ENCODE peak calls at places on chromosome 6, in five cellular contexts. One of them, this sample, is unnamed. For H3K4me1 and H3K36me3, the result is how much of the 10 kb centered on the place peaks cover.

GRCh38 chr6:166005401-166005845 is 162.2 kb downstream of the TBXT start:
- DNase-seq in IMR-90: peak
- DNase-seq in ovary: peak
- DNase-seq in tibial artery: peak
- DNase-seq in fibroblast of lung: peak
- DNase-seq in this sample: no peak

GRCh38 chr6:108133594-108134179 is 32.1 kb upstream of the NR2E1 start:
- DNase-seq in IMR-90: peak
- DNase-seq in tibial artery: no peak
- DNase-seq in ovary: peak
- DNase-seq in fibroblast of lung: peak
- DNase-seq in this sample: peak

GRCh38 chr6:83853968-83854501 is 875 bp downstream of the RIPPLY2 start:
- DNase-seq in IMR-90: no peak
- DNase-seq in tibial artery: no peak
- DNase-seq in ovary: no peak
- DNase-seq in fibroblast of lung: no peak
- DNase-seq in this sample: no peak

GRCh38 chr6:9628819-9629218 is 786.1 kb downstream of the TFAP2A start:
- DNase-seq in tibial artery: no peak
- DNase-seq in IMR-90: peak
- DNase-seq in ovary: no peak
- DNase-seq in fibroblast of lung: no peak
- DNase-seq in this sample: no peak

GRCh38 chr6:135531954-135532490 is 34.5 kb upstream of the AHI1 start:
- DNase-seq in IMR-90: no peak
- DNase-seq in tibial artery: no peak
- DNase-seq in fibroblast of lung: peak
- DNase-seq in ovary: no peak
- DNase-seq in this sample: no peak

GRCh38 chr6:39992861-39993622 is 58.8 kb upstream of the MOCS1 start:
- DNase-seq in tibial artery: no peak
- DNase-seq in ovary: no peak
- DNase-seq in IMR-90: no peak
- DNase-seq in fibroblast of lung: peak
- DNase-seq in this sample: no peak

GRCh38 chr6:135030056-135030473 is 24.6 kb downstream of the HBS1L start:
- DNase-seq in tibial artery: no peak
- DNase-seq in fibroblast of lung: no peak
- DNase-seq in ovary: no peak
- DNase-seq in IMR-90: no peak
- DNase-seq in this sample: no peak

GRCh38 chr6:129233458-129234134 is 350.7 kb downstream of the LAMA2 start:
- DNase-seq in IMR-90: no peak
- DNase-seq in fibroblast of lung: no peak
- DNase-seq in tibial artery: no peak
- DNase-seq in ovary: no peak
- DNase-seq in this sample: no peak

GRCh38 chr6:98039443-98039842 is 756.4 kb upstream of the MMS22L start:
- DNase-seq in ovary: no peak
- DNase-seq in fibroblast of lung: no peak
- DNase-seq in IMR-90: no peak
- DNase-seq in tibial artery: no peak
- DNase-seq in this sample: no peak

GRCh38 chr6:116783852-116784251 is 18.3 kb upstream of the FAM162B start:
- DNase-seq in IMR-90: peak
- DNase-seq in ovary: no peak
- DNase-seq in fibroblast of lung: peak
- DNase-seq in tibial artery: no peak
- DNase-seq in this sample: no peak

GRCh38 chr6:168417158-168417557 is 23.8 kb upstream of the SMOC2 start:
- DNase-seq in ovary: no peak
- DNase-seq in fibroblast of lung: no peak
- DNase-seq in tibial artery: no peak
- DNase-seq in IMR-90: no peak
- DNase-seq in this sample: no peak

GRCh38 chr6:44119704-44120262 is 7.5 kb downstream of the MRPL14 start:
- DNase-seq in fibroblast of lung: peak
- DNase-seq in IMR-90: no peak
- DNase-seq in ovary: no peak
- DNase-seq in tibial artery: no peak
- DNase-seq in this sample: no peak

GRCh38 chr6:47456536-47456975 is 21.0 kb upstream of the CD2AP start:
- DNase-seq in tibial artery: no peak
- DNase-seq in fibroblast of lung: no peak
- DNase-seq in IMR-90: no peak
- DNase-seq in ovary: no peak
- DNase-seq in this sample: no peak

GRCh38 chr6:1596088-1596852 is 13.4 kb upstream of the FOXC1 start:
- DNase-seq in fibroblast of lung: no peak
- DNase-seq in tibial artery: peak
- DNase-seq in ovary: peak
- DNase-seq in IMR-90: peak
- DNase-seq in this sample: peak

GRCh38 chr6:33190504-33191107 is 1.7 kb downstream of the COL11A2 start:
- DNase-seq in ovary: no peak
- DNase-seq in IMR-90: no peak
- DNase-seq in tibial artery: no peak
- DNase-seq in fibroblast of lung: no peak
- DNase-seq in this sample: no peak

GRCh38 chr6:102344769-102345168 is 951.3 kb downstream of the GRIK2 start:
- DNase-seq in IMR-90: no peak
- DNase-seq in fibroblast of lung: no peak
- DNase-seq in tibial artery: no peak
- DNase-seq in ovary: no peak
- DNase-seq in this sample: no peak

GRCh38 chr6:112986270-112986669 is 639.1 kb downstream of the RFPL4B start:
- DNase-seq in ovary: no peak
- DNase-seq in IMR-90: peak
- DNase-seq in fibroblast of lung: peak
- DNase-seq in tibial artery: no peak
- DNase-seq in this sample: no peak

GRCh38 chr6:4320860-4321259 is 185.5 kb upstream of the ECI2 start:
- DNase-seq in fibroblast of lung: peak
- DNase-seq in IMR-90: peak
- DNase-seq in ovary: no peak
- DNase-seq in tibial artery: no peak
- DNase-seq in this sample: no peak

GRCh38 chr6:37168809-37169457 is 1.0 kb upstream of the PIM1 start:
- DNase-seq in tibial artery: no peak
- DNase-seq in ovary: no peak
- DNase-seq in fibroblast of lung: no peak
- DNase-seq in IMR-90: no peak
- DNase-seq in this sample: no peak

GRCh38 chr6:88532241-88532860 is 366.2 kb upstream of the CNR1 start:
- DNase-seq in fibroblast of lung: no peak
- DNase-seq in ovary: no peak
- DNase-seq in tibial artery: no peak
- DNase-seq in IMR-90: no peak
- DNase-seq in this sample: no peak

GRCh38 chr6:12592634-12593033 is 123.9 kb upstream of the PHACTR1 start:
- DNase-seq in tibial artery: no peak
- DNase-seq in IMR-90: no peak
- DNase-seq in fibroblast of lung: peak
- DNase-seq in ovary: no peak
- DNase-seq in this sample: no peak

DNA sequence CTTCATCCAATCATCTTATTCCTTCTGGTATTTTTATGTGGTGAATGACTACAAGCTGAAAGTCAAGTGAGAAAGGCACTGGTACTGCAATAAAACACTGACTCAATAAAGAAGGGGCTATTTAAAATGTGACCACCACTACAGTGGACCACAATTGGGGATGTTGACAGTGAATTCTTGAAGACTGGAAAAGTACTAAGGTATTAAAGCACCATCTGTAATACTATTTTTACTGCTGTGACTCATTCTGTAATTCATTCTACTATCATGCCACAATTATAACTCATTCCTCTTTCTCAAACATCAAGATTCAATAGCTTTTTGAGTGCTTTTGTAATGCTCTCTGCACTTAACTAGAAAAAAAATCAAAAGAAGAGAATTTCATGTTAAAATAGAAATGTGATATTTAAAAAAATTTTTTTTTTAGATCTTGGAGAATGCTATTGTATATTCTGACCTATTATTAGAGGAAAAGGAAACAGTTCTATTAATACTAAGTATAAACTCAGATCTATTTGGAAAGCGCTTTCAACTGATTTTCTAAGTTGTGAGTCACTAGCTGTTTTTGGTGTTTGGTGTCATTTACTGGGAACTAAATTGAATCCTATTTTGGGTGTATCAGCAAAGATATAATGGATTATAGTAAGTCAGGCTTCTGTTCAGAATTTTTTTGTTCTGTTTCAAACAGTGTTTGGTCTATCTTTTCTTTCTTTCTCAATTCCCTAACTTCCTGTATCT is 104.7 kb upstream of the TMEM170B start:
- DNase-seq in tibial artery: no peak
- DNase-seq in IMR-90: peak
- DNase-seq in fibroblast of lung: peak
- DNase-seq in ovary: no peak
- DNase-seq in this sample: no peak
- H3K4me1 ChIP-seq in tibial artery: under half
- H3K4me1 ChIP-seq in IMR-90: under half
- H3K4me1 ChIP-seq in fibroblast of lung: under half
- H3K4me1 ChIP-seq in ovary: under half
- H3K4me1 ChIP-seq in this sample: under half

DNA sequence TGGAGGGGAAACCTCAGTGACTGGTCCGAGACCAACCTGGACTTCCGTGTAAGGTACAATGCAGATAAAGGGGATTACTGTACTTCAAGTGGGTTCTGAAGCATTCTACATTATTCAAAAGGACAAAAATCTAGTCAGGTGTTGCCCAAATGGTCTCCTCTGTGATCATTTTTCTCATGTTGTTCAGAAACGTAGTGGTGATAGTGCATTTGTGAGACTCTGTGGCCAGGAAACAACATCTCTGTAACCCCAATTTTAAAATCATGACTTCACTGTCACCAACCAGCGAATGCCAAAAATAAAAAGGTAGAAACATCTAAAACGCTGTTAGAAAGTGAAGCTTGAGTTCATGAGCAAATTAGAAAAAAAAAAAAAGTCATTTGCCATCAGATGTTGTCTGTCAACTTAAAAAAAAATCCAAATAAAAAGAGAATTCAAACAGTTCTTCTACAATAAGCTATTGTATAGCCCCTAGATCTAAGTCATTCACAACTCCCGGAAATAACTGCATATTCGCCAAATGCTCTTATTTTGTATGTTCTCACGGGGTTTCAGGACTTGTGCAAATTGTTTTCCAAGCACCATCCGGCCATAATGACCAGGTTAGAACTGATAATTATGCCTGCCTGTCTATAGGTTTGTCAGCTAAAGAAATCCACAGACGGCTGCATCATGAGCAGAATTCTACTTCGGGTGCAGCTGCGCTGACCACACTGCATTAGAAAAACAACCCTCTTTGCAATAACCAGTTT is 87.9 kb downstream of the HIVEP2 start:
- DNase-seq in fibroblast of lung: no peak
- DNase-seq in tibial artery: no peak
- DNase-seq in IMR-90: no peak
- DNase-seq in ovary: no peak
- DNase-seq in this sample: no peak
- H3K4me3 ChIP-seq in fibroblast of lung: no peak
- H3K4me3 ChIP-seq in tibial artery: no peak
- H3K4me3 ChIP-seq in IMR-90: no peak
- H3K4me3 ChIP-seq in ovary: no peak
- H3K4me3 ChIP-seq in this sample: no peak

GRCh38 chr6:159797554-159797953 is 2.5 kb upstream of the PNLDC1 start:
- DNase-seq in ovary: no peak
- DNase-seq in fibroblast of lung: no peak
- DNase-seq in IMR-90: no peak
- DNase-seq in tibial artery: no peak
- DNase-seq in this sample: no peak
- H3K36me3 ChIP-seq in ovary: under half
- H3K36me3 ChIP-seq in fibroblast of lung: under half
- H3K36me3 ChIP-seq in IMR-90: under half
- H3K36me3 ChIP-seq in tibial artery: half or more
- H3K36me3 ChIP-seq in this sample: half or more

GRCh38 chr6:151904631-151905030 is 97.1 kb downstream of the ESR1 start:
- DNase-seq in tibial artery: no peak
- DNase-seq in ovary: no peak
- DNase-seq in IMR-90: no peak
- DNase-seq in fibroblast of lung: no peak
- DNase-seq in this sample: no peak
- H3K4me1 ChIP-seq in tibial artery: under half
- H3K4me1 ChIP-seq in ovary: under half
- H3K4me1 ChIP-seq in IMR-90: under half
- H3K4me1 ChIP-seq in fibroblast of lung: under half
- H3K4me1 ChIP-seq in this sample: under half

DNA sequence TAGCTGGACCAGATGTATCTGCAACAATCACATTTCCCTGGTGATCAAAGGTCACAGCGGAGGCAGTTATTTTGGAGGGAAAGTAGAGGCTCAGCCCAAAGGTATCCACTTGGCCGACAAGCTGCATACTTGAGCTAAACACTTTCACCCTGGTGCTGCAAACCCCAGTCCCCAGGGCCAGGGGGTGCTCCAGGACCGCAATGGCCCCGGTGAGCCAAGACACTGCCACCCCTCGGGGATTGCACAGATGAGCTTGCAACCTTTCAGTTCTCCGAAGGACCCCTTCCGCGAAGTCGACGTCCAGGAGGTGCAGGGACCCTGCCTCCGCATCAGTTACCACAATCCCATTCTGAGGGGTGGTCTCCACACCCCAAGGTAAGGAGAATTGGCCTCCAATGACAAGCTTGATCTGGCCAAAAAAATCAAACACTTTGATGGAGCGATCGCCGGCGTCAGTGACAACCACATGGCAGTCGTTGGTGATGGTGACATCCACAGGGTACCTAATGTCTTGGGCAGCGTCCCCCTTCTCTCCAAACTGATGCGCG is 823 bp downstream of the NHLRC1 start:
- DNase-seq in IMR-90: no peak
- DNase-seq in tibial artery: no peak
- DNase-seq in fibroblast of lung: no peak
- DNase-seq in ovary: no peak
- DNase-seq in this sample: no peak
- H3K4me3 ChIP-seq in IMR-90: no peak
- H3K4me3 ChIP-seq in tibial artery: peak
- H3K4me3 ChIP-seq in fibroblast of lung: no peak
- H3K4me3 ChIP-seq in ovary: peak
- H3K4me3 ChIP-seq in this sample: no peak